ENCODE peak calls at places on chromosome X, in seven cellular contexts. U, F, K, S, H, X and B are unnamed samples. For H3K36me3, the result is how much of the 10 kb centered on the place peaks cover.

GRCh38 chrX:20857746-20858145 is 516.5 kb upstream of the CNKSR2 start:
- DNase-seq in U (peak), F (no peak), K (no peak), S (peak), H (no peak), X (no peak), B (no peak)

GRCh38 chrX:151830911-151831310 is 81.8 kb upstream of the MAGEA4 start:
- DNase-seq in U (no peak), F (no peak), K (no peak), S (no peak), H (no peak), X (peak), B (no peak)

GRCh38 chrX:129600981-129601424 is 53.8 kb downstream of the APLN start:
- DNase-seq in U (peak), F (peak), K (no peak), S (peak), H (no peak), X (no peak), B (no peak)

GRCh38 chrX:40056420-40056819 is 41.3 kb downstream of the BCOR start:
- DNase-seq in U (no peak), F (no peak), K (no peak), S (no peak), H (no peak), X (no peak), B (no peak)

GRCh38 chrX:23344208-23344903 is 9.7 kb downstream of the PTCHD1 start:
- DNase-seq in U (no peak), F (no peak), K (no peak), S (peak), H (no peak), X (no peak), B (no peak)

GRCh38 chrX:19888419-19888879 is 1.0 kb upstream of the SH3KBP1 start:
- DNase-seq in U (peak), F (peak), K (no peak), S (peak), H (no peak), X (no peak), B (no peak)

GRCh38 chrX:150486011-150486410 is 82.4 kb upstream of the MTM1 start:
- DNase-seq in U (peak), F (peak), K (no peak), S (peak), H (peak), X (no peak), B (no peak)

GRCh38 chrX:154485150-154486051 is 1.0 kb downstream of the UBL4A start:
- DNase-seq in U (no peak), F (no peak), K (no peak), S (no peak), H (peak), X (no peak), B (no peak)

GRCh38 chrX:40150503-40150902 is 52.7 kb upstream of the BCOR start:
- DNase-seq in U (peak), F (no peak), K (no peak), S (no peak), H (no peak), X (no peak), B (no peak)

DNA sequence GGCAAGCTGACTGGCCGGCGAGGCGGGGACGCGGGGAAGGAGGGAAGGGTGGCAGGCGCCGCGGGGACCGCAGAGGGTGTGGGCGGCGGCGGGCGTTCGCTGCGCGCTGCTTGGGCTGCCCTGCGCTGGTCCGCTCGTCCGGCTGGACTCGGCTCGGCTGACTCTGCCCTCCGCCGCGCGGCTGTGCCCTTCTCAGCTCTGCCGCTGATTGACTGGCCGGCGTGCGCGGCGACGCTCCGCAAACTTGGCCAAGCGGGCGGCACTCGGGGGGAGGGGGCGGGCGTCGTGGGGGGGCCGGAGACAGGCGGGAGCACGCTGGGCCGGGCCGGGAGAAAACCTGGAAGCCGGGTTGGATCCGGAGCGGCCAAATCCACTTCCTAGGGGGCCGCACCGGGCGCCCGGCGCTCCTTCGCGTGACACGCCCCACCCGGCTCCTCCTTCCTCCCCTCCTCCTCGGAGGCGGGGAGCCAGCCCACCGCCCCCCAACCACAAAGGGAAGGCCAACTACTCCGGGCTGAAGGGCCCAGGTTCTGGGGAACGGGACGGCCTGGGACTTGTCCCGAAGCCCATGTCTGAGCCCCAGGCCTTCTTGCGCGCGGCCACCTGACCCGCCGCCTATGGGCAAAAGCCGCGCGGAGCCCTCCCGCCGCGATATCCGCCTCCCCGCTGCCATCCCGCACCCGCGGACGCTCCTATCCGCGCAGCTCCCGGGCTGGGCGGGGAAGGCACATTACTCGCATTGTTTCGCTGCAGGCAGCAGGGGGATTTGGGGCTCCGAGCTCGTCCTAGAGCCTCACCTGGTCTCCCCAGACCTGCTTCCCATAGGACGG is at the start of gene GPC4:
- DNase-seq in U (peak), F (peak), K (peak), S (no peak), H (peak), X (peak), B (peak)
- TF ChIP-seq CTCF in U (no peak), F (no peak), K (no peak), S (no peak), H (peak), X (no peak), B (no peak)

GRCh38 chrX:17567821-17568220 is 169.5 kb upstream of the SCML1 start:
- DNase-seq in U (no peak), F (no peak), K (no peak), S (no peak), H (no peak), X (no peak), B (no peak)
- H3K4me3 ChIP-seq in U (no peak), F (no peak), K (no peak), S (no peak), H (no peak), X (no peak), B (no peak)

GRCh38 chrX:44967221-44967620 is 94.2 kb downstream of the KDM6A start:
- DNase-seq in U (no peak), F (no peak), K (no peak), S (no peak), H (no peak), X (no peak), B (no peak)
- H3K36me3 ChIP-seq in U (under half), F (under half), K (under half), S (under half), H (under half), X (under half), B (under half)

GRCh38 chrX:36348509-36348908 is 429.0 kb downstream of the CFAP47 start:
- DNase-seq in U (no peak), F (no peak), K (no peak), S (no peak), H (no peak), X (no peak), B (no peak)
- TF ChIP-seq CTCF in U (no peak), F (no peak), K (no peak), S (no peak), H (no peak), X (no peak), B (no peak)

DNA sequence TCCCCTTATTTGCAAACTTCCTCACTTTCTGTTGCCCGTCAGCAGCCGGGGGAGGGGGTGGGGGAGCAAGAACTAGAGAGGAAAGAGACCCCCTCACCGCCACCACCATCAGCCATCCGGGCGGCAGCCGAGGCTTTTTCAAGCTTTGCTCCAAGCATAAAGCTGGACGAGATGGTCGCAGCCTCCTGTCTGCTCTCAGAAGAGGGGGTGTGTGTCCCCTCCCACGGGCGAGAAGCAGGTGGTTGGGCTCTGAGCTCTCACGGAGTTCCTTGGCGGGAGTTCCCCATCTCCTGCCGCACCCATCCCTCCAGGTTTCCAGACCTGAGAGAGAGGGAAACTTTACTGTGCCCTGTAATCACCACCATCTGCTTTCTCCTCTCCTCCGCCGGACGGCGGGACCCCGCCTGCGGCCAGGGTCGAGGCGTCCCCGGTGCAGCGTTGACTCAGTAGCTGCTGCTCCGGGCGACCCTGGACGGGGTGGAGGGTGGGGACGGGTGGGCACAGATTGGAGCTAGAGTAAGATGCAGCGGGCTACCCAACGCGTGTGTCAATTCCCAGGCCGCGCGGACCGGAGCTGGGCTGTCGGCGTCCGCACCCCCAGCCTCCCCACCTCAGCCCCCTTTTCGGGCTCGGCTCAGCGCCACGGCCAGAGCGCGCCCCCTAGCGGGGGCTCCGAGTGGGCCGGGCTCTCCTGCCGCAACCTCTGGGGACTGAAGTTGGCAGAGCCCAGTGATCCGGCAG is 4.8 kb upstream of the ARX start:
- DNase-seq in U (peak), F (no peak), K (no peak), S (no peak), H (no peak), X (no peak), B (peak)
- H3K4me3 ChIP-seq in U (peak), F (no peak), K (peak), S (no peak), H (no peak), X (no peak), B (peak)